ENCODE peak calls at places on chromosomes 7 and 10, in nine cellular contexts. One of them, this sample, is unnamed.

GRCh38 chr7:131183611-131184119 is 144.0 kb upstream of the MKLN1 start:
- DNase-seq in ascending aorta: no peak
- DNase-seq in heart right ventricle: no peak
- DNase-seq in AG04450: no peak
- DNase-seq in glutamatergic neuron: no peak
- DNase-seq in heart left ventricle: no peak
- DNase-seq in AG04449: no peak
- DNase-seq in B cell: no peak
- DNase-seq in neural crest cell: no peak
- DNase-seq in this sample: no peak

GRCh38 chr10:69464801-69465401 is 13.6 kb downstream of the TSPAN15 start:
- DNase-seq in AG04450: no peak
- DNase-seq in AG04449: no peak
- DNase-seq in B cell: no peak
- DNase-seq in neural crest cell: no peak
- DNase-seq in heart left ventricle: no peak
- DNase-seq in glutamatergic neuron: peak
- DNase-seq in heart right ventricle: no peak
- DNase-seq in ascending aorta: no peak
- DNase-seq in this sample: no peak

GRCh38 chr7:14021069-14021468 is 31.6 kb upstream of the ETV1 start:
- DNase-seq in glutamatergic neuron: no peak
- DNase-seq in heart left ventricle: no peak
- DNase-seq in AG04450: peak
- DNase-seq in neural crest cell: no peak
- DNase-seq in ascending aorta: no peak
- DNase-seq in B cell: no peak
- DNase-seq in AG04449: peak
- DNase-seq in heart right ventricle: no peak
- DNase-seq in this sample: no peak

GRCh38 chr7:131574741-131575140 is 18.3 kb upstream of the PODXL start:
- DNase-seq in heart left ventricle: no peak
- DNase-seq in heart right ventricle: no peak
- DNase-seq in B cell: no peak
- DNase-seq in glutamatergic neuron: no peak
- DNase-seq in AG04449: no peak
- DNase-seq in neural crest cell: no peak
- DNase-seq in ascending aorta: no peak
- DNase-seq in AG04450: no peak
- DNase-seq in this sample: no peak

GRCh38 chr10:35882422-35883150 is 240.5 kb upstream of the FZD8 start:
- DNase-seq in glutamatergic neuron: peak
- DNase-seq in ascending aorta: no peak
- DNase-seq in heart left ventricle: no peak
- DNase-seq in B cell: no peak
- DNase-seq in AG04449: no peak
- DNase-seq in heart right ventricle: no peak
- DNase-seq in neural crest cell: no peak
- DNase-seq in AG04450: no peak
- DNase-seq in this sample: no peak

GRCh38 chr7:44382459-44383300 is 57.3 kb upstream of the CAMK2B start:
- DNase-seq in neural crest cell: no peak
- DNase-seq in AG04450: no peak
- DNase-seq in ascending aorta: no peak
- DNase-seq in glutamatergic neuron: no peak
- DNase-seq in B cell: no peak
- DNase-seq in heart right ventricle: no peak
- DNase-seq in heart left ventricle: no peak
- DNase-seq in AG04449: no peak
- DNase-seq in this sample: peak

GRCh38 chr10:100683545-100684127 is 61.7 kb upstream of the PAX2 start:
- DNase-seq in AG04450: no peak
- DNase-seq in heart right ventricle: no peak
- DNase-seq in AG04449: no peak
- DNase-seq in B cell: no peak
- DNase-seq in glutamatergic neuron: peak
- DNase-seq in neural crest cell: no peak
- DNase-seq in ascending aorta: no peak
- DNase-seq in heart left ventricle: no peak
- DNase-seq in this sample: no peak

GRCh38 chr10:14330390-14331071 is at the start of gene FRMD4A:
- DNase-seq in ascending aorta: no peak
- DNase-seq in AG04449: no peak
- DNase-seq in AG04450: no peak
- DNase-seq in B cell: no peak
- DNase-seq in glutamatergic neuron: no peak
- DNase-seq in heart right ventricle: no peak
- DNase-seq in heart left ventricle: no peak
- DNase-seq in neural crest cell: no peak
- DNase-seq in this sample: no peak

GRCh38 chr10:125093199-125093841 is 67.0 kb downstream of the CTBP2 start:
- DNase-seq in B cell: no peak
- DNase-seq in AG04450: peak
- DNase-seq in heart right ventricle: peak
- DNase-seq in heart left ventricle: no peak
- DNase-seq in neural crest cell: no peak
- DNase-seq in AG04449: no peak
- DNase-seq in glutamatergic neuron: no peak
- DNase-seq in ascending aorta: peak
- DNase-seq in this sample: no peak

GRCh38 chr7:1679966-1680730 is 10.1 kb downstream of the ELFN1 start:
- DNase-seq in AG04449: no peak
- DNase-seq in B cell: no peak
- DNase-seq in neural crest cell: no peak
- DNase-seq in AG04450: no peak
- DNase-seq in heart right ventricle: no peak
- DNase-seq in heart left ventricle: peak
- DNase-seq in ascending aorta: peak
- DNase-seq in glutamatergic neuron: no peak
- DNase-seq in this sample: peak

GRCh38 chr7:4079366-4079765 is 602.7 kb upstream of the FOXK1 start:
- DNase-seq in neural crest cell: no peak
- DNase-seq in ascending aorta: peak
- DNase-seq in AG04450: no peak
- DNase-seq in glutamatergic neuron: no peak
- DNase-seq in B cell: no peak
- DNase-seq in heart left ventricle: no peak
- DNase-seq in heart right ventricle: no peak
- DNase-seq in AG04449: no peak
- DNase-seq in this sample: peak

GRCh38 chr10:5560844-5561703 is 36.3 kb downstream of the CALML3 start:
- DNase-seq in B cell: no peak
- DNase-seq in glutamatergic neuron: peak
- DNase-seq in AG04449: no peak
- DNase-seq in neural crest cell: no peak
- DNase-seq in heart left ventricle: peak
- DNase-seq in ascending aorta: no peak
- DNase-seq in heart right ventricle: no peak
- DNase-seq in AG04450: no peak
- DNase-seq in this sample: no peak

GRCh38 chr7:112892263-112892662 is 102.1 kb upstream of the TMEM168 start:
- DNase-seq in heart left ventricle: no peak
- DNase-seq in glutamatergic neuron: no peak
- DNase-seq in AG04449: no peak
- DNase-seq in AG04450: peak
- DNase-seq in B cell: no peak
- DNase-seq in ascending aorta: no peak
- DNase-seq in heart right ventricle: no peak
- DNase-seq in neural crest cell: no peak
- DNase-seq in this sample: no peak

GRCh38 chr10:92572362-92573090 is 1.4 kb downstream of the IDE start:
- DNase-seq in glutamatergic neuron: no peak
- DNase-seq in AG04449: no peak
- DNase-seq in ascending aorta: no peak
- DNase-seq in heart right ventricle: peak
- DNase-seq in B cell: no peak
- DNase-seq in heart left ventricle: no peak
- DNase-seq in neural crest cell: no peak
- DNase-seq in AG04450: no peak
- DNase-seq in this sample: no peak

GRCh38 chr10:7301039-7301768 is 109.6 kb downstream of the SFMBT2 start:
- DNase-seq in AG04450: no peak
- DNase-seq in glutamatergic neuron: peak
- DNase-seq in B cell: no peak
- DNase-seq in heart right ventricle: no peak
- DNase-seq in ascending aorta: no peak
- DNase-seq in neural crest cell: no peak
- DNase-seq in heart left ventricle: no peak
- DNase-seq in AG04449: no peak
- DNase-seq in this sample: no peak

GRCh38 chr7:83325083-83325482 is 162.4 kb upstream of the PCLO start:
- DNase-seq in AG04450: no peak
- DNase-seq in heart right ventricle: no peak
- DNase-seq in B cell: no peak
- DNase-seq in neural crest cell: no peak
- DNase-seq in ascending aorta: no peak
- DNase-seq in AG04449: no peak
- DNase-seq in heart left ventricle: no peak
- DNase-seq in glutamatergic neuron: no peak
- DNase-seq in this sample: no peak

GRCh38 chr10:32360884-32361283 is 13.9 kb upstream of the EPC1 start:
- DNase-seq in ascending aorta: no peak
- DNase-seq in neural crest cell: no peak
- DNase-seq in heart right ventricle: no peak
- DNase-seq in AG04450: no peak
- DNase-seq in glutamatergic neuron: no peak
- DNase-seq in heart left ventricle: no peak
- DNase-seq in B cell: no peak
- DNase-seq in AG04449: no peak
- DNase-seq in this sample: no peak

DNA sequence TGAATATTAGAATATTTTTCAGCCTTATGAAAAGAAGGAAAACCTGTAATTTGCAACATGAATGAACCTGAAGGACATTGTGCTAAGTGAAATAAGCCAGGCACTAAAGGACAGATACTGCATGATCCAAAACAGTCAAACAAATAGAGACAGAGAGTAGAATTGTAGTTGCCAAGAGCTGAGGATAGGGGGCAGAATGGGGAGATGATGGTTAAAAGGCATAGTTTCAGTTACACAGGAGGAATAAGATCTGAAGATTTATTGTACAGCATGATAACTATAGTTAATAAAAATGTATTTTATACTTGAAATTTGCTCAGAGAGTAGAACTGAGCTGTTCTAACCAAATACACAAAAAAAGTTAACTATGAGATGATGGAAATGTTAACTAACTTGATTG is 149.0 kb upstream of the TMEM106B start:
- DNase-seq in AG04449: no peak
- DNase-seq in heart right ventricle: no peak
- DNase-seq in B cell: no peak
- DNase-seq in neural crest cell: no peak
- DNase-seq in AG04450: no peak
- DNase-seq in heart left ventricle: no peak
- DNase-seq in ascending aorta: no peak
- DNase-seq in glutamatergic neuron: no peak
- DNase-seq in this sample: no peak
- TF ChIP-seq CTCF in AG04449: peak
- TF ChIP-seq CTCF in heart right ventricle: no peak
- TF ChIP-seq CTCF in B cell: no peak
- TF ChIP-seq CTCF in neural crest cell: peak
- TF ChIP-seq CTCF in AG04450: no peak
- TF ChIP-seq CTCF in heart left ventricle: no peak
- TF ChIP-seq CTCF in ascending aorta: no peak
- TF ChIP-seq CTCF in glutamatergic neuron: peak
- TF ChIP-seq CTCF in this sample: peak

GRCh38 chr7:52854681-52855080 is 180.8 kb upstream of the POM121L12 start:
- DNase-seq in AG04449: no peak
- DNase-seq in neural crest cell: no peak
- DNase-seq in heart right ventricle: no peak
- DNase-seq in heart left ventricle: no peak
- DNase-seq in glutamatergic neuron: no peak
- DNase-seq in ascending aorta: no peak
- DNase-seq in AG04450: no peak
- DNase-seq in B cell: no peak
- DNase-seq in this sample: no peak
- TF ChIP-seq CTCF in AG04449: no peak
- TF ChIP-seq CTCF in neural crest cell: no peak
- TF ChIP-seq CTCF in heart right ventricle: no peak
- TF ChIP-seq CTCF in heart left ventricle: no peak
- TF ChIP-seq CTCF in glutamatergic neuron: no peak
- TF ChIP-seq CTCF in ascending aorta: no peak
- TF ChIP-seq CTCF in AG04450: no peak
- TF ChIP-seq CTCF in B cell: no peak
- TF ChIP-seq CTCF in this sample: no peak

GRCh38 chr10:43360086-43360485 is 11.3 kb upstream of the FXYD4 start:
- DNase-seq in AG04450: no peak
- DNase-seq in glutamatergic neuron: no peak
- DNase-seq in neural crest cell: no peak
- DNase-seq in ascending aorta: no peak
- DNase-seq in heart left ventricle: no peak
- DNase-seq in AG04449: no peak
- DNase-seq in heart right ventricle: no peak
- DNase-seq in B cell: no peak
- DNase-seq in this sample: no peak

GRCh38 chr10:43361532-43362190 is 9.8 kb upstream of the FXYD4 start:
- DNase-seq in AG04449: no peak
- DNase-seq in heart left ventricle: no peak
- DNase-seq in glutamatergic neuron: no peak
- DNase-seq in neural crest cell: no peak
- DNase-seq in AG04450: no peak
- DNase-seq in B cell: no peak
- DNase-seq in heart right ventricle: no peak
- DNase-seq in ascending aorta: no peak
- DNase-seq in this sample: no peak

DNA sequence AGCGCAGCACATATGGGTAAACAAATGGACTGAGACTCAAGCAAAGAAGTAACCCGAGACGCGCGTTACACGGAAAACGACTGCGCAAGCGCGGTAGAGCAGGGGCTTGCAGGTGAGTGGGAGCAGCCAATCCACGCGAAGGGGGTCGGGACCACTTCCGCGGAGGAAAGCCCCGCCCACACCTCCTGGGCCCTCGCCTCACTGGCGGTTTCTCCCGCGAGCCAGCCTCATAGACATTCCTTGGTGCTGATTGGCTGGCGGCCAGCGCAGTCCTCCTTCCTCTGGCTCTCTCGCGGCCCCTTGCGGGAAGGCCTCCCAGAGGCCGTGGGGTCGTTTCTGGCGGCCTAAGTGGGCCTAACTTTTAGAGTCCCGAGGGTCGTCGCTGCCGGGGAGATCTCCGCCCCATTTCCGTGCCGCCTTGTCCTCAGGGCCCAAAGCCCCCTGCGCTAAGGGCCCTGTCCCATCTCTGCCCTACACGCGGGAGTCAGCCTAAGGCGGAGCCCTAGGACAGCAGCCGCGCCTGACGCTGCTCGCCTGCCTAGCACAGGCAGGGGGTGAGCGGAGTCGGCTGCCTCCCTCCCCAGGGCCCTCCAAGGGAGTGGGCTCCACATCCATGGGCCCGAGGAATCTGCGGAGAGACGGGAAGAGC is 9.1 kb upstream of the FXYD4 start:
- DNase-seq in heart right ventricle: peak
- DNase-seq in glutamatergic neuron: peak
- DNase-seq in AG04450: peak
- DNase-seq in B cell: peak
- DNase-seq in neural crest cell: peak
- DNase-seq in AG04449: no peak
- DNase-seq in ascending aorta: peak
- DNase-seq in heart left ventricle: peak
- DNase-seq in this sample: no peak
- TF ChIP-seq CTCF in heart right ventricle: peak
- TF ChIP-seq CTCF in glutamatergic neuron: no peak
- TF ChIP-seq CTCF in AG04450: peak
- TF ChIP-seq CTCF in B cell: peak
- TF ChIP-seq CTCF in neural crest cell: no peak
- TF ChIP-seq CTCF in AG04449: peak
- TF ChIP-seq CTCF in ascending aorta: peak
- TF ChIP-seq CTCF in heart left ventricle: peak
- TF ChIP-seq CTCF in this sample: peak

GRCh38 chr10:24882047-24882698 is 70.2 kb downstream of the PRTFDC1 start:
- DNase-seq in heart left ventricle: no peak
- DNase-seq in AG04450: no peak
- DNase-seq in neural crest cell: no peak
- DNase-seq in glutamatergic neuron: no peak
- DNase-seq in ascending aorta: no peak
- DNase-seq in heart right ventricle: peak
- DNase-seq in B cell: no peak
- DNase-seq in AG04449: no peak
- DNase-seq in this sample: no peak
- TF ChIP-seq CTCF in heart left ventricle: no peak
- TF ChIP-seq CTCF in AG04450: no peak
- TF ChIP-seq CTCF in neural crest cell: no peak
- TF ChIP-seq CTCF in glutamatergic neuron: no peak
- TF ChIP-seq CTCF in ascending aorta: no peak
- TF ChIP-seq CTCF in heart right ventricle: no peak
- TF ChIP-seq CTCF in B cell: no peak
- TF ChIP-seq CTCF in AG04449: peak
- TF ChIP-seq CTCF in this sample: peak